ENCODE peak calls at places on chromosomes 13 and 19, in seven cellular contexts. D, C, N, V, Q, Z and G are unnamed samples.
A peak's percentile ranks its signal among the peaks of the same experiment; 100 is the strongest.

GRCh38 chr13:97439196-97439595 is 5.2 kb downstream of the RAP2A start:
- DNase-seq in D (no peak), C (no peak), N (no peak), V (no peak), Q (no peak), Z (no peak), G (no peak)

GRCh38 chr13:29847501-29847983 is 2.9 kb downstream of the UBL3 start:
- DNase-seq in D (peak; percentile 36), C (no peak), N (no peak), V (peak; percentile 43), Q (no peak), Z (no peak), G (peak; percentile 47)

GRCh38 chr13:99191900-99192399 is 8.7 kb upstream of the UBAC2 start:
- DNase-seq in D (peak; percentile 66), C (no peak), N (no peak), V (no peak), Q (no peak), Z (no peak), G (no peak)

GRCh38 chr13:101919541-101920306 is 467.2 kb downstream of the ITGBL1 start:
- DNase-seq in D (no peak), C (no peak), N (no peak), V (peak; percentile 38), Q (no peak), Z (peak; percentile 11), G (no peak)

GRCh38 chr19:3440082-3440481 is 40.2 kb downstream of the SMIM24 start:
- DNase-seq in D (no peak), C (no peak), N (no peak), V (peak; percentile 51), Q (peak; percentile 41), Z (no peak), G (peak; percentile 73)

GRCh38 chr13:59874973-59875372 is 288.8 kb downstream of the DIAPH3 start:
- DNase-seq in D (no peak), C (no peak), N (no peak), V (no peak), Q (no peak), Z (no peak), G (no peak)

GRCh38 chr13:41942462-41943094 is 18.3 kb downstream of the VWA8 start:
- DNase-seq in D (no peak), C (no peak), N (no peak), V (no peak), Q (no peak), Z (no peak), G (no peak)

GRCh38 chr13:97223711-97224461 is 1.8 kb downstream of the MBNL2 start:
- DNase-seq in D (peak; percentile 79), C (peak; percentile 83), N (peak; percentile 43), V (peak; percentile 86), Q (peak; percentile 59), Z (peak; percentile 72), G (peak; percentile 62)

GRCh38 chr19:40576181-40576584 is 490 bp upstream of the SHKBP1 start:
- DNase-seq in D (no peak), C (no peak), N (no peak), V (no peak), Q (peak; percentile 50), Z (no peak), G (no peak)

GRCh38 chr13:99587893-99588606 is 86.8 kb downstream of the TM9SF2 start:
- DNase-seq in D (no peak), C (no peak), N (no peak), V (no peak), Q (no peak), Z (no peak), G (no peak)

GRCh38 chr13:44989071-44989889 is at the start of the genes GPALPP1 and NUFIP1:
- DNase-seq in D (peak; percentile 93), C (peak; percentile 85), N (peak; percentile 90), V (peak; percentile 99), Q (peak; percentile 94), Z (peak; percentile 93), G (peak; percentile 93)

GRCh38 chr13:49776871-49777270 is 15.6 kb downstream of the KPNA3 start:
- DNase-seq in D (no peak), C (no peak), N (no peak), V (no peak), Q (no peak), Z (no peak), G (no peak)

GRCh38 chr13:35891486-35891885 is 239.7 kb downstream of the DCLK1 start:
- DNase-seq in D (no peak), C (no peak), N (no peak), V (no peak), Q (no peak), Z (no peak), G (no peak)

GRCh38 chr13:35840991-35841604 is 290.1 kb downstream of the DCLK1 start:
- DNase-seq in D (no peak), C (peak; percentile 22), N (no peak), V (peak; percentile 73), Q (no peak), Z (no peak), G (no peak)

GRCh38 chr19:21321134-21321533 is 8.1 kb downstream of the ZNF708 start:
- DNase-seq in D (no peak), C (no peak), N (no peak), V (no peak), Q (no peak), Z (no peak), G (no peak)

GRCh38 chr13:91406619-91407018 is 8.2 kb downstream of the GPC5 start:
- DNase-seq in D (no peak), C (no peak), N (peak; percentile 45), V (peak; percentile 17), Q (no peak), Z (no peak), G (peak; percentile 45)

GRCh38 chr13:110150384-110151091 is 156.4 kb downstream of the COL4A1 start:
- DNase-seq in D (no peak), C (no peak), N (no peak), V (no peak), Q (no peak), Z (no peak), G (no peak)

GRCh38 chr13:31166591-31166990 is 4.9 kb upstream of the HSPH1 start:
- DNase-seq in D (no peak), C (no peak), N (no peak), V (no peak), Q (no peak), Z (no peak), G (no peak)

GRCh38 chr19:1871630-1872029 is 8.3 kb upstream of the KLF16 start:
- DNase-seq in D (no peak), C (no peak), N (no peak), V (no peak), Q (no peak), Z (no peak), G (no peak)

GRCh38 chr13:98482476-98483444 is 94.1 kb downstream of the STK24 start:
- DNase-seq in D (peak; percentile 57), C (peak; percentile 57), N (no peak), V (peak; percentile 83), Q (peak; percentile 85), Z (peak; percentile 77), G (peak; percentile 17)

GRCh38 chr19:15161028-15161984 is 39.5 kb downstream of the NOTCH3 start:
- DNase-seq in D (no peak), C (no peak), N (peak; percentile 35), V (peak; percentile 35), Q (no peak), Z (no peak), G (no peak)

GRCh38 chr13:85806553-85807175 is 7.4 kb upstream of the SLITRK6 start:
- DNase-seq in D (no peak), C (no peak), N (peak; percentile 28), V (no peak), Q (no peak), Z (no peak), G (no peak)

GRCh38 chr19:41309225-41310030 is 544 bp upstream of the CCDC97 start:
- DNase-seq in D (peak; percentile 41), C (no peak), N (no peak), V (no peak), Q (no peak), Z (no peak), G (no peak)

GRCh38 chr13:106490887-106491321 is 44.6 kb downstream of the EFNB2 start:
- DNase-seq in D (no peak), C (no peak), N (no peak), V (no peak), Q (no peak), Z (no peak), G (no peak)

DNA sequence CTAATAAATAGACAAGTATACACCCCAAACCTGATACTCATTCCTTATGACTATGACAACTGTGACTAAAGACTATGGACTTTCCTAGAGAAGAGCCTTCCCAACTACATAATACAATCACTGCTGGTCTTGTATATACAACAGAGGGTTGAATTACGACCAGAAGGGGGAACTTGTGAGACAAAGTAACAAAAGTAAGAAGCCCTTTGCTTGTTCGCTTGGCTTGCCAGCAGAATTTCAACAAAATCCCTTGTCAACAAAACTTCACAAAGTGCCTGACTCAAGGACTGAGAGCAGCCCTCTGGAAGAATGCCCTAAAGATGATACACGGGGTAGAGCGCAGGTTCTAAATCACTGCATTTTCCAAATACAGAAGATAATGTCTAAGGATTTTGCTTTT is 99.4 kb downstream of the WASF3 start:
- DNase-seq in D (no peak), C (no peak), N (no peak), V (peak; percentile 45), Q (no peak), Z (no peak), G (no peak)
- TF ChIP-seq CTCF in D (no peak), C (no peak), N (peak; percentile 11), V (no peak), Q (no peak), Z (peak; percentile 21), G (no peak)

GRCh38 chr19:18388328-18389094 is 2.6 kb downstream of the GDF15 start:
- DNase-seq in D (peak; percentile 63), C (peak; percentile 55), N (no peak), V (peak; percentile 87), Q (peak; percentile 87), Z (peak; percentile 84), G (peak; percentile 91)
- TF ChIP-seq POLR2A in D (no peak), C (no peak), N (no peak), V (no peak), Q (no peak), Z (no peak), G (peak; percentile 48)

GRCh38 chr19:6022570-6023049 is 44.7 kb upstream of the RANBP3 start:
- DNase-seq in D (no peak), C (no peak), N (no peak), V (no peak), Q (no peak), Z (no peak), G (peak; percentile 41)
- TF ChIP-seq CTCF in D (no peak), C (no peak), N (no peak), V (no peak), Q (no peak), Z (no peak), G (no peak)

DNA sequence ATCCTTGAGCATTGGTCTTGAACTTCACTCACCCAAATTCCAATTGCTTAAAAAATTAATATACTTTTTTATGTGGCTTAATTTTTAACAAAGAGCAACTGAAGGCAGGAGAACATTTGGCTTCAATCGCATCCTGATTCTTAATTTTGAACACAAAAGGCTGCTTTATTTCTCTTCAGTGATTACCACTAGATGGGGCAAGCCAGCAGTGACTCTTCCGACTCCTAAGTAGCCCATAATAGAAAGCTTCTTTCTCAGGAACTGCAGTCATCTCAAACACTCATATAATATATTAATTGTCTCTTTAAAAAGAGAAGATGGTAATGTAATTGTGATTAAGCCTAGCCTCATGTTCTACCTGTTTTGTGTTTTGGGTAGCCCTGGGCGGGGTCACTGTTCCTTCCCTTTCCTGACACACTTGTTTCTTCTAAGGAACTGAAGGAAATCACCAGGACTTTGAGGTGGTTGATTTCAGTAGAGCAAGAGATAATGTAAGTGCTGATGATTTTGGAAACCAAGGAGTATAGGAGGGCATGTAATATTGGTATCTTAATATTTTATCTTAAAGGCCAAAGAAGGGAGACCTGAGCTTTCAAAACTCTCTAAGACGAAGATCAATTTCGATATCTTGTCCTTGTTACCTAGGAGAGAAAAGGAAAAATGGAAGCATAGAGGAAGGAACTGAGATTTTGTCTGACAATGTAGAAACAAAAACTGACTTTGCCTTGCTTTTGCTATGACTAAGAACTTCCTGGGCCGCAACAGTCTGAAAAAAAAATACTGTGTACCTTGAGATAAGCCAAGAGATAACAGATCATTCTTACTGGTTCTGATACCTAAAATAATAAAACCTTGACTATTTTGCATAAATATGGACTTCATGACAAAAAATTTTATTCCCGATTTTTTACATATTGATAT is 73.1 kb downstream of the TNFSF13B start:
- DNase-seq in D (no peak), C (no peak), N (peak; percentile 16), V (peak; percentile 17), Q (no peak), Z (no peak), G (no peak)
- TF ChIP-seq POLR2A in D (no peak), C (no peak), N (no peak), V (no peak), Q (no peak), Z (no peak), G (no peak)